ENCODE peak calls at places on chromosome 13, in eight cellular contexts. One of them, this sample, is unnamed.
A peak's percentile ranks its signal among the peaks of the same experiment; 100 is the strongest.

GRCh38 chr13:31965361-31966066 is 66.1 kb upstream of the FRY start:
- DNase-seq in aorta: no peak
- DNase-seq in ovary: no peak
- DNase-seq in fibroblast of lung: peak; percentile 43
- DNase-seq in pancreas: peak; percentile 28
- DNase-seq in SJCRH30: no peak
- DNase-seq in adrenal gland: no peak
- DNase-seq in heart right ventricle: no peak
- DNase-seq in this sample: no peak

GRCh38 chr13:108902557-108903155 is 273.2 kb downstream of the MYO16 start:
- DNase-seq in SJCRH30: peak; percentile 15
- DNase-seq in heart right ventricle: no peak
- DNase-seq in aorta: no peak
- DNase-seq in adrenal gland: no peak
- DNase-seq in ovary: no peak
- DNase-seq in fibroblast of lung: no peak
- DNase-seq in pancreas: no peak
- DNase-seq in this sample: no peak

GRCh38 chr13:24307211-24308067 is 1.9 kb upstream of the C1QTNF9 start:
- DNase-seq in heart right ventricle: no peak
- DNase-seq in SJCRH30: no peak
- DNase-seq in adrenal gland: no peak
- DNase-seq in pancreas: no peak
- DNase-seq in aorta: no peak
- DNase-seq in fibroblast of lung: no peak
- DNase-seq in ovary: no peak
- DNase-seq in this sample: no peak

GRCh38 chr13:85879014-85879413 is 79.8 kb upstream of the SLITRK6 start:
- DNase-seq in heart right ventricle: no peak
- DNase-seq in adrenal gland: no peak
- DNase-seq in ovary: no peak
- DNase-seq in fibroblast of lung: peak; percentile 8
- DNase-seq in aorta: no peak
- DNase-seq in pancreas: no peak
- DNase-seq in SJCRH30: no peak
- DNase-seq in this sample: no peak

GRCh38 chr13:97440598-97440997 is 6.6 kb downstream of the RAP2A start:
- DNase-seq in fibroblast of lung: no peak
- DNase-seq in heart right ventricle: no peak
- DNase-seq in pancreas: no peak
- DNase-seq in SJCRH30: no peak
- DNase-seq in ovary: no peak
- DNase-seq in aorta: no peak
- DNase-seq in adrenal gland: no peak
- DNase-seq in this sample: no peak

GRCh38 chr13:50616101-50616500 is 227.4 kb downstream of the DLEU7 start:
- DNase-seq in SJCRH30: no peak
- DNase-seq in fibroblast of lung: peak; percentile 64
- DNase-seq in aorta: no peak
- DNase-seq in ovary: no peak
- DNase-seq in adrenal gland: no peak
- DNase-seq in heart right ventricle: no peak
- DNase-seq in pancreas: no peak
- DNase-seq in this sample: no peak

GRCh38 chr13:34161829-34162544 is 344.0 kb downstream of the RFC3 start:
- DNase-seq in adrenal gland: no peak
- DNase-seq in fibroblast of lung: peak; percentile 86
- DNase-seq in SJCRH30: no peak
- DNase-seq in heart right ventricle: no peak
- DNase-seq in pancreas: no peak
- DNase-seq in aorta: no peak
- DNase-seq in ovary: no peak
- DNase-seq in this sample: no peak

GRCh38 chr13:23963947-23964346 is 66.6 kb upstream of the C1QTNF9B start:
- DNase-seq in pancreas: no peak
- DNase-seq in SJCRH30: no peak
- DNase-seq in fibroblast of lung: peak; percentile 42
- DNase-seq in aorta: no peak
- DNase-seq in adrenal gland: no peak
- DNase-seq in ovary: no peak
- DNase-seq in heart right ventricle: no peak
- DNase-seq in this sample: no peak

GRCh38 chr13:19604306-19604705 is 29.2 kb upstream of the MPHOSPH8 start:
- DNase-seq in aorta: no peak
- DNase-seq in heart right ventricle: no peak
- DNase-seq in SJCRH30: no peak
- DNase-seq in adrenal gland: no peak
- DNase-seq in fibroblast of lung: no peak
- DNase-seq in pancreas: no peak
- DNase-seq in ovary: no peak
- DNase-seq in this sample: no peak

GRCh38 chr13:86974251-86974994 is 696.7 kb upstream of the SLITRK5 start:
- DNase-seq in aorta: no peak
- DNase-seq in SJCRH30: no peak
- DNase-seq in pancreas: no peak
- DNase-seq in adrenal gland: no peak
- DNase-seq in fibroblast of lung: no peak
- DNase-seq in ovary: no peak
- DNase-seq in heart right ventricle: no peak
- DNase-seq in this sample: no peak

GRCh38 chr13:31045621-31046081 is 113.2 kb downstream of the TEX26 start:
- DNase-seq in pancreas: no peak
- DNase-seq in aorta: peak; percentile 82
- DNase-seq in adrenal gland: peak; percentile 78
- DNase-seq in ovary: peak; percentile 39
- DNase-seq in heart right ventricle: peak; percentile 18
- DNase-seq in SJCRH30: peak; percentile 78
- DNase-seq in fibroblast of lung: peak; percentile 93
- DNase-seq in this sample: peak; percentile 43

GRCh38 chr13:69458013-69458412 is 649.6 kb upstream of the ATXN8OS start:
- DNase-seq in aorta: no peak
- DNase-seq in heart right ventricle: no peak
- DNase-seq in fibroblast of lung: no peak
- DNase-seq in pancreas: no peak
- DNase-seq in SJCRH30: no peak
- DNase-seq in adrenal gland: no peak
- DNase-seq in ovary: no peak
- DNase-seq in this sample: no peak

GRCh38 chr13:107788464-107789165 is 426.7 kb downstream of the LIG4 start:
- DNase-seq in pancreas: no peak
- DNase-seq in heart right ventricle: no peak
- DNase-seq in aorta: no peak
- DNase-seq in adrenal gland: no peak
- DNase-seq in fibroblast of lung: no peak
- DNase-seq in SJCRH30: no peak
- DNase-seq in ovary: no peak
- DNase-seq in this sample: no peak

GRCh38 chr13:77918391-77919261 is at the start of gene EDNRB:
- DNase-seq in heart right ventricle: peak; percentile 72
- DNase-seq in fibroblast of lung: peak; percentile 39
- DNase-seq in adrenal gland: peak; percentile 35
- DNase-seq in ovary: peak; percentile 19
- DNase-seq in aorta: peak; percentile 64
- DNase-seq in pancreas: no peak
- DNase-seq in SJCRH30: peak; percentile 40
- DNase-seq in this sample: no peak

DNA sequence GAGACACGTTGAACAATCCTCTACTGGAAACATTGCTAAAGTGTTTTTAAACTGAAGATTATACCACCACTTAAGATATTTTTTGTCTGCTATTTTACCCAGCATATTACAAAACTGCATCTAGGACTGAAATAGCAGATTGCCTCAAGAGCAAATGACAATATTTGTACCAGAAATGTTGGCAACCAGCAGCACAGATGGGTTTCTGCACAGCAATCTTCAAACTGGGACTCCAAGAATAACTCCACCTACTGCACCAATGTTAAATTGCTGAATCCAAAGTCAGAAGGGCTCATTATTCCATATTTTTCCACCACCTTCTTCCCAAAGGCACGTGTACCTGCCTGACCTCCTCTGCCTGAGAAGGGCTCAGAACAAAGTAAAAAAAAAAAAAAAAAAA is 79.6 kb downstream of the FOXO1 start:
- DNase-seq in pancreas: no peak
- DNase-seq in aorta: no peak
- DNase-seq in heart right ventricle: no peak
- DNase-seq in adrenal gland: no peak
- DNase-seq in fibroblast of lung: peak; percentile 28
- DNase-seq in SJCRH30: no peak
- DNase-seq in ovary: no peak
- DNase-seq in this sample: no peak
- H3K4me1 ChIP-seq in pancreas: peaks cover 27% of the 10 kb centered on the region
- H3K4me1 ChIP-seq in aorta: peaks cover 13% of the 10 kb centered on the region
- H3K4me1 ChIP-seq in heart right ventricle: peaks cover 17% of the 10 kb centered on the region
- H3K4me1 ChIP-seq in adrenal gland: peaks cover 46% of the 10 kb centered on the region
- H3K4me1 ChIP-seq in fibroblast of lung: no peaks in the 10 kb centered on the region
- H3K4me1 ChIP-seq in SJCRH30: peaks cover 34% of the 10 kb centered on the region
- H3K4me1 ChIP-seq in ovary: peaks cover 32% of the 10 kb centered on the region
- H3K4me1 ChIP-seq in this sample: peaks cover 79% of the 10 kb centered on the region

DNA sequence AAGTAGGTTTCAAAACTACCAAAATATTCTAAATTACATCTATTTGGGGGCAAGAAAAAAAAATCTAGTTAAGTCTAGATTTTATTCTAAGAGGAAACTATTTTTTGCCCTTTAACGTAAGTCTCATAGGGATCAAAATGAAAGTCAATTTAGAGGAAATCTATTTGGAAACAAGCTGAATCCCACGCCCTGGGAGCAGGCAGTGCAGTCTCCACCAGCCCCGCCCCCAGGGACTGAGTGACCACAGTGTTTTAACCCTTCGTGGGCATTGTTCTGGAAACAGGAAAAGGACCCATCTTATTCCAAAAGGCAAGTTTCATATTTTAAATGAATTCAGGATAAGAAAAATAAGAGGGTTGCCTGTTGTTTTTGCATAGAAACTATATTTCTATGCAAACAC is 209.7 kb downstream of the SPRY2 start:
- DNase-seq in ovary: peak; percentile 40
- DNase-seq in fibroblast of lung: peak; percentile 78
- DNase-seq in aorta: peak; percentile 86
- DNase-seq in pancreas: peak; percentile 39
- DNase-seq in heart right ventricle: peak; percentile 89
- DNase-seq in adrenal gland: peak; percentile 66
- DNase-seq in SJCRH30: peak; percentile 86
- DNase-seq in this sample: no peak
- H3K27ac ChIP-seq in ovary: no peak overlapping the region
- H3K27ac ChIP-seq in fibroblast of lung: peak overlapping the region; percentile 26
- H3K27ac ChIP-seq in aorta: no peak overlapping the region
- H3K27ac ChIP-seq in pancreas: peak overlapping the region; percentile 67
- H3K27ac ChIP-seq in heart right ventricle: peak overlapping the region; percentile 20
- H3K27ac ChIP-seq in adrenal gland: no peak overlapping the region
- H3K27ac ChIP-seq in SJCRH30: peak overlapping the region; percentile 57
- H3K27ac ChIP-seq in this sample: no peak overlapping the region

GRCh38 chr13:59340151-59340550 is 823.6 kb downstream of the DIAPH3 start:
- DNase-seq in heart right ventricle: no peak
- DNase-seq in SJCRH30: no peak
- DNase-seq in fibroblast of lung: no peak
- DNase-seq in aorta: no peak
- DNase-seq in adrenal gland: no peak
- DNase-seq in pancreas: no peak
- DNase-seq in ovary: no peak
- DNase-seq in this sample: no peak
- H3K9me3 ChIP-seq in heart right ventricle: no peaks in the 10 kb centered on the region
- H3K9me3 ChIP-seq in SJCRH30: no peaks in the 10 kb centered on the region
- H3K9me3 ChIP-seq in fibroblast of lung: no peaks in the 10 kb centered on the region
- H3K9me3 ChIP-seq in aorta: peaks cover 1% of the 10 kb centered on the region
- H3K9me3 ChIP-seq in adrenal gland: no peaks in the 10 kb centered on the region
- H3K9me3 ChIP-seq in pancreas: no peaks in the 10 kb centered on the region
- H3K9me3 ChIP-seq in ovary: no peaks in the 10 kb centered on the region
- H3K9me3 ChIP-seq in this sample: no peaks in the 10 kb centered on the region

DNA sequence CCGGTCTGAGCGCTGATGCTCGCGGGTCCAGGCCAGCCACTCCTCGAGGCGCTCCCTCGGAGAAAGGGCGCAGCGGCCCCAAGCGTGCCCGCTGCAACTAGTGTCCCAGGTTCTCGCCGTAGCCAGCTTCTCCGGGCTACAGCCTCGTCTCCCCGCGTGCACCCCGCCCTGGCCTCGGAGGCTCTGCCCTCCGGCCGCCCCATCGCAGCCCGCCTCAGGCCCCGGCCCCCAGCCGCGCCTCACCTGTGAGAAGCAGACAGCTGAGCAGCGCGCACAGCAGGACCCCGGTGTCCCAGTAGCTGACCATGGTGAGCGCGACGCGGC is 429 bp downstream of the FLT1 start:
- DNase-seq in fibroblast of lung: no peak
- DNase-seq in pancreas: no peak
- DNase-seq in heart right ventricle: no peak
- DNase-seq in ovary: no peak
- DNase-seq in aorta: no peak
- DNase-seq in SJCRH30: no peak
- DNase-seq in adrenal gland: no peak
- DNase-seq in this sample: no peak
- H3K4me1 ChIP-seq in fibroblast of lung: no peaks in the 10 kb centered on the region
- H3K4me1 ChIP-seq in pancreas: no peaks in the 10 kb centered on the region
- H3K4me1 ChIP-seq in heart right ventricle: no peaks in the 10 kb centered on the region
- H3K4me1 ChIP-seq in ovary: peaks cover 4% of the 10 kb centered on the region
- H3K4me1 ChIP-seq in aorta: no peaks in the 10 kb centered on the region
- H3K4me1 ChIP-seq in SJCRH30: peaks cover 24% of the 10 kb centered on the region
- H3K4me1 ChIP-seq in adrenal gland: peaks cover 21% of the 10 kb centered on the region
- H3K4me1 ChIP-seq in this sample: peaks cover 26% of the 10 kb centered on the region

DNA sequence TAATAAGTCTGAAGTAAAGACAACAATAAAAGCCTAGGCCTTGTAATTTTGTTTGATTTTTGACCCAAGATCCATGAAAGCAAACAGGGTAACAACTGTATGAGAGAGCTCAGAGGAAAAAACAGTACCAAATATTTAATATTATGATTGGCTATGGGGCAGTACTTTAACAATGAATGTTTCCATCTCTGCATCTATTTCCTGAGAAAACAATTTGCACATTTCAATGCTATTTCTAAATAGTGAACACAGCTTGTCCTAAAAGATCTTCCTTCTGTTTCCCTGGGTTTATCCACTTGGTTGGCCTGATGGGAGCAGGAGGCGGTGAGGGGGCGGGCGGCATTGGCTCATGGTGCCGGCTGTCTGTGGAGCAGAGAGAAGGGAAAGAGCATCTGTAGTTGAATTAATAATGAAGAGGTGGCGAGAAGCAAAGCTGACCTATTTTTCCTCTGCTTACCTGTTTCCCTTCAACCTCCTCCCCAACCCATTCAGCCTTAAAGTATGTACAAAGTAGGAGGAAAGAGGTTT is 291.4 kb downstream of the DCLK1 start:
- DNase-seq in heart right ventricle: peak; percentile 24
- DNase-seq in SJCRH30: no peak
- DNase-seq in pancreas: no peak
- DNase-seq in fibroblast of lung: no peak
- DNase-seq in ovary: no peak
- DNase-seq in aorta: no peak
- DNase-seq in adrenal gland: no peak
- DNase-seq in this sample: no peak
- H3K27ac ChIP-seq in heart right ventricle: no peak overlapping the region
- H3K27ac ChIP-seq in SJCRH30: no peak overlapping the region
- H3K27ac ChIP-seq in pancreas: no peak overlapping the region
- H3K27ac ChIP-seq in fibroblast of lung: no peak overlapping the region
- H3K27ac ChIP-seq in ovary: no peak overlapping the region
- H3K27ac ChIP-seq in aorta: no peak overlapping the region
- H3K27ac ChIP-seq in adrenal gland: no peak overlapping the region
- H3K27ac ChIP-seq in this sample: no peak overlapping the region

GRCh38 chr13:110938662-110939421 is 24.0 kb upstream of the ANKRD10 start:
- DNase-seq in adrenal gland: no peak
- DNase-seq in heart right ventricle: no peak
- DNase-seq in SJCRH30: no peak
- DNase-seq in aorta: no peak
- DNase-seq in pancreas: no peak
- DNase-seq in ovary: no peak
- DNase-seq in fibroblast of lung: no peak
- DNase-seq in this sample: no peak
- H3K9me3 ChIP-seq in adrenal gland: no peaks in the 10 kb centered on the region
- H3K9me3 ChIP-seq in heart right ventricle: peaks cover 10% of the 10 kb centered on the region
- H3K9me3 ChIP-seq in SJCRH30: no peaks in the 10 kb centered on the region
- H3K9me3 ChIP-seq in aorta: peaks cover 5% of the 10 kb centered on the region
- H3K9me3 ChIP-seq in pancreas: no peaks in the 10 kb centered on the region
- H3K9me3 ChIP-seq in ovary: peaks cover 5% of the 10 kb centered on the region
- H3K9me3 ChIP-seq in fibroblast of lung: no peaks in the 10 kb centered on the region
- H3K9me3 ChIP-seq in this sample: peaks cover 6% of the 10 kb centered on the region